ENCODE peak calls at places on chromosomes 1 and 21, in seven cellular contexts. R is stimulated activated CD8-positive, alpha-beta memory T cell treated with anti-CD3 and anti-CD28 coated beads, Interleukin-15, amount 100 ng/mL, for 48 hours; W is astrocyte of the spinal cord; Y is activated naive CD8-positive, alpha-beta T cell treated with anti-CD3 and anti-CD28 coated beads, Interleukin-2, amount 50 U/mL, for 24 hours; P is GM12865; S is activated T-helper 9 cell treated with anti-CD3 and anti-CD28 coated beads, Interleukin-2, amount 50 U/mL, for 16 hours; J is mucosa of gallbladder. C is an unnamed sample.

GRCh38 chr1:109659997-109660755 is 4.3 kb downstream of the GSTM4 start:
- DNase-seq in R (no peak), W (no peak), Y (no peak), P (no peak), S (no peak), J (no peak), C (no peak)

GRCh38 chr1:95888877-95889799 is 655.1 kb downstream of the RWDD3 start:
- DNase-seq in R (no peak), W (peak), Y (no peak), P (no peak), S (no peak), J (no peak), C (no peak)

GRCh38 chr1:93322349-93322748 is 23.4 kb upstream of the DR1 start:
- DNase-seq in R (no peak), W (no peak), Y (no peak), P (no peak), S (no peak), J (peak), C (no peak)

GRCh38 chr1:229623838-229624237 is 2.1 kb downstream of the TAF5L start:
- DNase-seq in R (no peak), W (no peak), Y (no peak), P (peak), S (no peak), J (no peak), C (no peak)

GRCh38 chr21:17612023-17612564 is 607 bp downstream of the BTG3 start:
- DNase-seq in R (peak), W (no peak), Y (peak), P (peak), S (no peak), J (peak), C (peak)

GRCh38 chr1:158607296-158607695 is 2.2 kb downstream of the OR10Z1 start:
- DNase-seq in R (no peak), W (no peak), Y (no peak), P (no peak), S (no peak), J (no peak), C (no peak)

GRCh38 chr1:172451002-172451443 is 7.2 kb upstream of the PIGC start:
- DNase-seq in R (no peak), W (peak), Y (no peak), P (peak), S (no peak), J (peak), C (no peak)

GRCh38 chr1:160260436-160261382 is 1.6 kb downstream of the DCAF8 start:
- DNase-seq in R (no peak), W (peak), Y (no peak), P (peak), S (no peak), J (no peak), C (no peak)

GRCh38 chr1:12095822-12096263 is 32.7 kb downstream of the TNFRSF8 start:
- DNase-seq in R (no peak), W (no peak), Y (no peak), P (no peak), S (no peak), J (no peak), C (no peak)

GRCh38 chr1:221912230-221912629 is 170.3 kb upstream of the DUSP10 start:
- DNase-seq in R (no peak), W (no peak), Y (peak), P (no peak), S (no peak), J (no peak), C (no peak)

GRCh38 chr1:42328047-42328625 is 6.9 kb downstream of the FOXJ3 start:
- DNase-seq in R (no peak), W (no peak), Y (no peak), P (no peak), S (no peak), J (no peak), C (no peak)

GRCh38 chr1:84896279-84896678 is 3.3 kb upstream of the LPAR3 start:
- DNase-seq in R (no peak), W (no peak), Y (no peak), P (no peak), S (no peak), J (no peak), C (no peak)

GRCh38 chr1:19435851-19436465 is 49.4 kb downstream of the CAPZB start:
- DNase-seq in R (no peak), W (peak), Y (peak), P (no peak), S (no peak), J (no peak), C (no peak)

GRCh38 chr1:247228133-247228532 is 27.7 kb upstream of the VN1R5 start:
- DNase-seq in R (no peak), W (peak), Y (no peak), P (no peak), S (no peak), J (no peak), C (no peak)

GRCh38 chr1:170657275-170657853 is 6.6 kb upstream of the PRRX1 start:
- DNase-seq in R (no peak), W (peak), Y (no peak), P (peak), S (no peak), J (no peak), C (no peak)

GRCh38 chr1:174060090-174060489 is 37.9 kb upstream of the RC3H1 start:
- DNase-seq in R (no peak), W (no peak), Y (no peak), P (no peak), S (no peak), J (no peak), C (no peak)

GRCh38 chr21:37319551-37319950 is 47.0 kb upstream of the DYRK1A start:
- DNase-seq in R (no peak), W (no peak), Y (no peak), P (no peak), S (no peak), J (no peak), C (no peak)

GRCh38 chr1:79554620-79555160 is 548.2 kb upstream of the ADGRL4 start:
- DNase-seq in R (no peak), W (no peak), Y (no peak), P (no peak), S (no peak), J (no peak), C (no peak)